ENCODE peak calls at places on chromosomes 5 and 9, in five cellular contexts. K is spleen, J is vagina, M is ascending aorta, P is neural progenitor cell. Z is an unnamed sample. For H3K36me3, the result is how much of the 10 kb centered on the place peaks cover.

GRCh38 chr9:70049236-70049635 is 5.6 kb downstream of the MAMDC2 start:
- DNase-seq in J (no peak), M (peak), P (no peak), K (no peak), Z (no peak)

GRCh38 chr5:53010819-53011218 is 21.7 kb downstream of the ITGA2 start:
- DNase-seq in M (no peak), K (no peak), P (no peak), J (no peak), Z (no peak)

GRCh38 chr9:89794918-89795317 is 190.1 kb downstream of the GADD45G start:
- DNase-seq in K (no peak), P (no peak), M (no peak), J (no peak), Z (no peak)

GRCh38 chr9:97721396-97721795 is 24.3 kb upstream of the XPA start:
- DNase-seq in K (no peak), M (no peak), J (no peak), P (no peak), Z (no peak)

GRCh38 chr5:77946381-77947050 is 170.4 kb upstream of the TBCA start:
- DNase-seq in J (no peak), P (no peak), M (no peak), K (no peak), Z (no peak)

GRCh38 chr9:37309136-37309535 is 113.4 kb upstream of the GRHPR start:
- DNase-seq in P (peak), K (no peak), M (no peak), J (no peak), Z (no peak)

GRCh38 chr5:52945040-52945439 is 44.1 kb upstream of the ITGA2 start:
- DNase-seq in J (no peak), K (no peak), M (no peak), P (no peak), Z (no peak)

GRCh38 chr9:23375511-23375910 is 450.5 kb downstream of the ELAVL2 start:
- DNase-seq in P (no peak), M (no peak), K (no peak), J (no peak), Z (no peak)

GRCh38 chr9:113882636-113883164 is 6.6 kb downstream of the ZNF618 start:
- DNase-seq in J (no peak), K (no peak), P (no peak), M (no peak), Z (no peak)

GRCh38 chr5:59216845-59217244 is 634.0 kb downstream of the RAB3C start:
- DNase-seq in M (no peak), P (no peak), K (no peak), J (no peak), Z (no peak)

GRCh38 chr9:113989781-113990569 is 88.1 kb downstream of the AMBP start:
- DNase-seq in P (no peak), K (no peak), J (no peak), M (no peak), Z (no peak)

GRCh38 chr9:86034863-86035734 is 64.3 kb downstream of the GOLM1 start:
- DNase-seq in M (no peak), J (no peak), K (no peak), P (peak), Z (no peak)

GRCh38 chr9:34252670-34253459 is 74.0 kb downstream of the UBAP1 start:
- DNase-seq in J (no peak), P (peak), K (peak), M (no peak), Z (peak)

GRCh38 chr9:16794871-16795639 is 75.4 kb downstream of the BNC2 start:
- DNase-seq in J (no peak), P (no peak), K (no peak), M (no peak), Z (no peak)

GRCh38 chr5:67063791-67064190 is 132.8 kb downstream of the CD180 start:
- DNase-seq in K (no peak), P (no peak), J (no peak), M (no peak), Z (no peak)

GRCh38 chr9:83266618-83267543 is 203.9 kb upstream of the RASEF start:
- DNase-seq in J (no peak), K (no peak), M (no peak), P (no peak), Z (no peak)

GRCh38 chr9:2621678-2622360 is at the start of gene VLDLR:
- DNase-seq in P (peak), K (peak), J (no peak), M (no peak), Z (peak)

GRCh38 chr5:119470851-119471451 is 18.7 kb downstream of the HSD17B4 start:
- DNase-seq in K (no peak), J (no peak), M (no peak), P (peak), Z (peak)

GRCh38 chr9:129182625-129183494 is 4.8 kb upstream of the IER5L start:
- DNase-seq in K (no peak), J (no peak), M (no peak), P (peak), Z (no peak)

GRCh38 chr5:36680066-36680465 is 73.7 kb downstream of the SLC1A3 start:
- DNase-seq in P (no peak), K (no peak), M (peak), J (no peak), Z (no peak)

GRCh38 chr5:81393783-81394718 is at the start of gene ACOT12:
- DNase-seq in K (peak), M (no peak), J (no peak), P (peak), Z (no peak)

GRCh38 chr9:78278177-78278777 is 18.6 kb upstream of the PSAT1 start:
- DNase-seq in J (no peak), P (no peak), K (no peak), M (no peak), Z (no peak)

GRCh38 chr9:114025196-114025753 is 52.8 kb downstream of the AMBP start:
- DNase-seq in P (no peak), K (no peak), J (no peak), M (no peak), Z (no peak)

DNA sequence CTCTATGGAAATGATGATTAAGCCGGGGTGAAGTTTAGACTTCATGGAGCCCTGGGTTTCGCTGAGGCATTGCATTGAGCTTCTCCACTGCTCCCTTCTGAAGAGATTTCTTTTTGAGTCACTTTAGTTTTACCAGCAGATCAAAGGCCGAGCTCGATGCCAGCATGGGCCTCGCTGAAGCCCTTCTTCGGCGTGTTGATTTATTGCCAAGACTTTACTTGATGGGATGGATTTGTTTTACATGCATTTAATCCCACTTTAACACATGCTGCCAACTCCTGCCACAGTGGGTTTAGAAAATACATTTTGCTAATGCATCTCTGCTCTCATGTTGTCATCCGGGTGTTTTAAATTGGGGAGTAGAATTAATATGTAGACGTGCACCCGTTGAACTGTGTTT is 218.2 kb downstream of the PBX3 start:
- DNase-seq in P (no peak), K (no peak), J (no peak), M (no peak), Z (no peak)
- H3K36me3 ChIP-seq in P (under half), K (under half), J (under half), M (under half), Z (under half)

GRCh38 chr9:137315581-137316011 is 13.5 kb upstream of the NRARP start:
- DNase-seq in K (no peak), J (no peak), M (no peak), P (no peak), Z (no peak)
- H3K27ac ChIP-seq in K (no peak), J (peak), M (no peak), P (no peak), Z (no peak)

GRCh38 chr5:54523534-54523933 is 6.0 kb downstream of the SNX18 start:
- DNase-seq in K (no peak), M (no peak), J (no peak), P (no peak), Z (no peak)
- H3K36me3 ChIP-seq in K (under half), M (under half), J (under half), P (under half), Z (under half)

GRCh38 chr9:4657426-4658159 is 4.5 kb upstream of the PLPP6 start:
- DNase-seq in J (no peak), K (no peak), M (no peak), P (no peak), Z (no peak)
- H3K27ac ChIP-seq in J (no peak), K (no peak), M (no peak), P (no peak), Z (no peak)

Z was measured in CD4-positive, alpha-beta memory T cell.